ENCODE peak calls at places on chromosomes 6 and 20, in five cellular contexts. One of them, this sample, is unnamed.

GRCh38 chr6:41224800-41225199 is 3.3 kb upstream of the TREML4 start:
- DNase-seq in heart right ventricle: no peak
- DNase-seq in HL-60: no peak
- DNase-seq in A549: no peak
- DNase-seq in stimulated activated naive CD8-positive, alpha-beta T cell treated with anti-CD3 and anti-CD28 coated beads, Interleukin-15, Interleukin-2, amounts not matched to agents 100 U/mL and 50 U/mL, for 24 hours: no peak
- DNase-seq in this sample: no peak

GRCh38 chr6:52610745-52611355 is 34.0 kb upstream of the TRAM2 start:
- DNase-seq in HL-60: no peak
- DNase-seq in stimulated activated naive CD8-positive, alpha-beta T cell treated with anti-CD3 and anti-CD28 coated beads, Interleukin-15, Interleukin-2, amounts not matched to agents 100 U/mL and 50 U/mL, for 24 hours: no peak
- DNase-seq in A549: no peak
- DNase-seq in heart right ventricle: no peak
- DNase-seq in this sample: no peak

GRCh38 chr6:56637640-56638039 is 5.0 kb downstream of the DST start:
- DNase-seq in A549: peak; percentile 68
- DNase-seq in heart right ventricle: no peak
- DNase-seq in HL-60: no peak
- DNase-seq in stimulated activated naive CD8-positive, alpha-beta T cell treated with anti-CD3 and anti-CD28 coated beads, Interleukin-15, Interleukin-2, amounts not matched to agents 100 U/mL and 50 U/mL, for 24 hours: no peak
- DNase-seq in this sample: no peak

GRCh38 chr6:153208706-153209105 is 77.6 kb upstream of the RGS17 start:
- DNase-seq in stimulated activated naive CD8-positive, alpha-beta T cell treated with anti-CD3 and anti-CD28 coated beads, Interleukin-15, Interleukin-2, amounts not matched to agents 100 U/mL and 50 U/mL, for 24 hours: no peak
- DNase-seq in heart right ventricle: peak; percentile 20
- DNase-seq in HL-60: no peak
- DNase-seq in A549: no peak
- DNase-seq in this sample: no peak

GRCh38 chr6:13295576-13295975 is 32.8 kb downstream of the TBC1D7 start:
- DNase-seq in A549: no peak
- DNase-seq in HL-60: no peak
- DNase-seq in heart right ventricle: no peak
- DNase-seq in stimulated activated naive CD8-positive, alpha-beta T cell treated with anti-CD3 and anti-CD28 coated beads, Interleukin-15, Interleukin-2, amounts not matched to agents 100 U/mL and 50 U/mL, for 24 hours: no peak
- DNase-seq in this sample: no peak

GRCh38 chr6:82955841-82956240 is 109.8 kb downstream of the UBE3D start:
- DNase-seq in stimulated activated naive CD8-positive, alpha-beta T cell treated with anti-CD3 and anti-CD28 coated beads, Interleukin-15, Interleukin-2, amounts not matched to agents 100 U/mL and 50 U/mL, for 24 hours: no peak
- DNase-seq in heart right ventricle: no peak
- DNase-seq in HL-60: no peak
- DNase-seq in A549: no peak
- DNase-seq in this sample: no peak

GRCh38 chr6:125931733-125932450 is 24.7 kb upstream of the HINT3 start:
- DNase-seq in HL-60: no peak
- DNase-seq in heart right ventricle: no peak
- DNase-seq in A549: no peak
- DNase-seq in stimulated activated naive CD8-positive, alpha-beta T cell treated with anti-CD3 and anti-CD28 coated beads, Interleukin-15, Interleukin-2, amounts not matched to agents 100 U/mL and 50 U/mL, for 24 hours: no peak
- DNase-seq in this sample: peak; percentile 27

GRCh38 chr6:88870728-88871330 is 92.6 kb downstream of the RNGTT start:
- DNase-seq in stimulated activated naive CD8-positive, alpha-beta T cell treated with anti-CD3 and anti-CD28 coated beads, Interleukin-15, Interleukin-2, amounts not matched to agents 100 U/mL and 50 U/mL, for 24 hours: peak; percentile 24
- DNase-seq in HL-60: peak; percentile 10
- DNase-seq in heart right ventricle: no peak
- DNase-seq in A549: peak; percentile 49
- DNase-seq in this sample: peak; percentile 56

GRCh38 chr6:36546664-36546957 is 668 bp downstream of the STK38 start:
- DNase-seq in HL-60: no peak
- DNase-seq in A549: no peak
- DNase-seq in stimulated activated naive CD8-positive, alpha-beta T cell treated with anti-CD3 and anti-CD28 coated beads, Interleukin-15, Interleukin-2, amounts not matched to agents 100 U/mL and 50 U/mL, for 24 hours: no peak
- DNase-seq in heart right ventricle: no peak
- DNase-seq in this sample: no peak

GRCh38 chr6:43310137-43310536 is 1.5 kb upstream of the CRIP3 start:
- DNase-seq in HL-60: no peak
- DNase-seq in heart right ventricle: no peak
- DNase-seq in A549: no peak
- DNase-seq in stimulated activated naive CD8-positive, alpha-beta T cell treated with anti-CD3 and anti-CD28 coated beads, Interleukin-15, Interleukin-2, amounts not matched to agents 100 U/mL and 50 U/mL, for 24 hours: no peak
- DNase-seq in this sample: no peak

GRCh38 chr6:28816909-28817807 is 106.6 kb downstream of the TRIM27 start:
- DNase-seq in HL-60: no peak
- DNase-seq in A549: peak; percentile 81
- DNase-seq in stimulated activated naive CD8-positive, alpha-beta T cell treated with anti-CD3 and anti-CD28 coated beads, Interleukin-15, Interleukin-2, amounts not matched to agents 100 U/mL and 50 U/mL, for 24 hours: peak; percentile 65
- DNase-seq in heart right ventricle: no peak
- DNase-seq in this sample: peak; percentile 63

GRCh38 chr6:128371113-128371512 is 149.3 kb downstream of the PTPRK start:
- DNase-seq in heart right ventricle: no peak
- DNase-seq in HL-60: no peak
- DNase-seq in A549: no peak
- DNase-seq in stimulated activated naive CD8-positive, alpha-beta T cell treated with anti-CD3 and anti-CD28 coated beads, Interleukin-15, Interleukin-2, amounts not matched to agents 100 U/mL and 50 U/mL, for 24 hours: no peak
- DNase-seq in this sample: no peak

GRCh38 chr20:64057628-64058498 is 5.1 kb upstream of the TCEA2 start:
- DNase-seq in HL-60: no peak
- DNase-seq in A549: peak; percentile 69
- DNase-seq in stimulated activated naive CD8-positive, alpha-beta T cell treated with anti-CD3 and anti-CD28 coated beads, Interleukin-15, Interleukin-2, amounts not matched to agents 100 U/mL and 50 U/mL, for 24 hours: peak; percentile 95
- DNase-seq in heart right ventricle: peak; percentile 84
- DNase-seq in this sample: peak; percentile 91

GRCh38 chr6:46661500-46661899 is 8.7 kb downstream of the SLC25A27 start:
- DNase-seq in heart right ventricle: no peak
- DNase-seq in stimulated activated naive CD8-positive, alpha-beta T cell treated with anti-CD3 and anti-CD28 coated beads, Interleukin-15, Interleukin-2, amounts not matched to agents 100 U/mL and 50 U/mL, for 24 hours: no peak
- DNase-seq in A549: no peak
- DNase-seq in HL-60: no peak
- DNase-seq in this sample: no peak

GRCh38 chr6:52420668-52421358 is 671 bp downstream of the EFHC1 start:
- DNase-seq in stimulated activated naive CD8-positive, alpha-beta T cell treated with anti-CD3 and anti-CD28 coated beads, Interleukin-15, Interleukin-2, amounts not matched to agents 100 U/mL and 50 U/mL, for 24 hours: no peak
- DNase-seq in HL-60: no peak
- DNase-seq in heart right ventricle: no peak
- DNase-seq in A549: peak; percentile 67
- DNase-seq in this sample: no peak

GRCh38 chr6:42659806-42660205 is 62.6 kb downstream of the PRPH2 start:
- DNase-seq in A549: no peak
- DNase-seq in stimulated activated naive CD8-positive, alpha-beta T cell treated with anti-CD3 and anti-CD28 coated beads, Interleukin-15, Interleukin-2, amounts not matched to agents 100 U/mL and 50 U/mL, for 24 hours: no peak
- DNase-seq in HL-60: no peak
- DNase-seq in heart right ventricle: no peak
- DNase-seq in this sample: no peak

GRCh38 chr6:167528239-167528638 is 203.4 kb downstream of the TTLL2 start:
- DNase-seq in HL-60: no peak
- DNase-seq in heart right ventricle: no peak
- DNase-seq in A549: no peak
- DNase-seq in stimulated activated naive CD8-positive, alpha-beta T cell treated with anti-CD3 and anti-CD28 coated beads, Interleukin-15, Interleukin-2, amounts not matched to agents 100 U/mL and 50 U/mL, for 24 hours: no peak
- DNase-seq in this sample: no peak

GRCh38 chr6:16729183-16729696 is 32.0 kb downstream of the ATXN1 start:
- DNase-seq in stimulated activated naive CD8-positive, alpha-beta T cell treated with anti-CD3 and anti-CD28 coated beads, Interleukin-15, Interleukin-2, amounts not matched to agents 100 U/mL and 50 U/mL, for 24 hours: no peak
- DNase-seq in A549: peak; percentile 42
- DNase-seq in heart right ventricle: no peak
- DNase-seq in HL-60: peak; percentile 89
- DNase-seq in this sample: peak; percentile 41

GRCh38 chr20:5061209-5061608 is 58.5 kb downstream of the PCNA start:
- DNase-seq in A549: peak; percentile 87
- DNase-seq in heart right ventricle: no peak
- DNase-seq in stimulated activated naive CD8-positive, alpha-beta T cell treated with anti-CD3 and anti-CD28 coated beads, Interleukin-15, Interleukin-2, amounts not matched to agents 100 U/mL and 50 U/mL, for 24 hours: no peak
- DNase-seq in HL-60: no peak
- DNase-seq in this sample: no peak

GRCh38 chr6:36860126-36860525 is 14.5 kb downstream of the PPIL1 start:
- DNase-seq in heart right ventricle: no peak
- DNase-seq in A549: no peak
- DNase-seq in HL-60: no peak
- DNase-seq in stimulated activated naive CD8-positive, alpha-beta T cell treated with anti-CD3 and anti-CD28 coated beads, Interleukin-15, Interleukin-2, amounts not matched to agents 100 U/mL and 50 U/mL, for 24 hours: no peak
- DNase-seq in this sample: no peak

GRCh38 chr6:73739097-73739496 is 43.1 kb downstream of the CD109 start:
- DNase-seq in heart right ventricle: no peak
- DNase-seq in A549: peak; percentile 56
- DNase-seq in HL-60: no peak
- DNase-seq in stimulated activated naive CD8-positive, alpha-beta T cell treated with anti-CD3 and anti-CD28 coated beads, Interleukin-15, Interleukin-2, amounts not matched to agents 100 U/mL and 50 U/mL, for 24 hours: no peak
- DNase-seq in this sample: no peak

GRCh38 chr20:53660078-53660909 is 66.7 kb upstream of the ZNF217 start:
- DNase-seq in heart right ventricle: peak; percentile 22
- DNase-seq in stimulated activated naive CD8-positive, alpha-beta T cell treated with anti-CD3 and anti-CD28 coated beads, Interleukin-15, Interleukin-2, amounts not matched to agents 100 U/mL and 50 U/mL, for 24 hours: peak; percentile 64
- DNase-seq in HL-60: no peak
- DNase-seq in A549: no peak
- DNase-seq in this sample: peak; percentile 75

GRCh38 chr20:63011798-63012197 is 5.0 kb upstream of the BHLHE23 start:
- DNase-seq in HL-60: no peak
- DNase-seq in heart right ventricle: no peak
- DNase-seq in A549: no peak
- DNase-seq in stimulated activated naive CD8-positive, alpha-beta T cell treated with anti-CD3 and anti-CD28 coated beads, Interleukin-15, Interleukin-2, amounts not matched to agents 100 U/mL and 50 U/mL, for 24 hours: no peak
- DNase-seq in this sample: no peak

GRCh38 chr6:55882731-55883595 is 7.6 kb upstream of the BMP5 start:
- DNase-seq in A549: peak; percentile 76
- DNase-seq in stimulated activated naive CD8-positive, alpha-beta T cell treated with anti-CD3 and anti-CD28 coated beads, Interleukin-15, Interleukin-2, amounts not matched to agents 100 U/mL and 50 U/mL, for 24 hours: no peak
- DNase-seq in heart right ventricle: no peak
- DNase-seq in HL-60: no peak
- DNase-seq in this sample: no peak

GRCh38 chr6:6746334-6746969 is 157.9 kb downstream of the LY86 start:
- DNase-seq in HL-60: no peak
- DNase-seq in heart right ventricle: peak; percentile 42
- DNase-seq in stimulated activated naive CD8-positive, alpha-beta T cell treated with anti-CD3 and anti-CD28 coated beads, Interleukin-15, Interleukin-2, amounts not matched to agents 100 U/mL and 50 U/mL, for 24 hours: no peak
- DNase-seq in A549: no peak
- DNase-seq in this sample: no peak